ENCODE peak calls at places on chromosomes 1 and 21, in four cellular contexts. F is body of pancreas, P is PC-3, Z is heart right ventricle. Y is an unnamed sample. For H3K9me3, the result is how much of the 10 kb centered on the place peaks cover.

GRCh38 chr1:119831027-119831426 is 19.8 kb upstream of the REG4 start:
- DNase-seq in P (no peak), F (no peak), Z (no peak), Y (no peak)

GRCh38 chr1:176692431-176692830 is 229.5 kb downstream of the PAPPA2 start:
- DNase-seq in P (no peak), F (no peak), Z (peak), Y (no peak)

GRCh38 chr1:60833173-60833572 is 249.2 kb upstream of the NFIA start:
- DNase-seq in Z (peak), P (no peak), F (no peak), Y (no peak)

GRCh38 chr1:73333847-73334503 is 864.0 kb downstream of the LRRIQ3 start:
- DNase-seq in Z (no peak), P (no peak), F (no peak), Y (no peak)

GRCh38 chr1:110430366-110430765 is 20.6 kb upstream of the PROK1 start:
- DNase-seq in P (no peak), F (no peak), Z (no peak), Y (no peak)

GRCh38 chr1:75786901-75787455 is 922 bp downstream of the RABGGTB start:
- DNase-seq in Z (no peak), P (no peak), F (no peak), Y (no peak)

GRCh38 chr1:239719642-239720258 is 333.4 kb downstream of the CHRM3 start:
- DNase-seq in F (peak), Z (no peak), P (no peak), Y (no peak)

GRCh38 chr1:151839457-151840409 is at the start of gene C2CD4D:
- DNase-seq in Z (no peak), P (peak), F (peak), Y (no peak)

GRCh38 chr1:67355745-67356424 is 48.2 kb downstream of the IL12RB2 start:
- DNase-seq in P (peak), F (no peak), Z (no peak), Y (peak)

GRCh38 chr1:111739984-111740765 is 980 bp upstream of the INKA2 start:
- DNase-seq in P (peak), Z (peak), F (peak), Y (peak)

GRCh38 chr1:90710579-90711536 is 6.2 kb downstream of the BARHL2 start:
- DNase-seq in Z (no peak), F (no peak), P (no peak), Y (no peak)

GRCh38 chr1:160217466-160218165 is 12.4 kb downstream of the PEA15 start:
- DNase-seq in F (peak), Z (no peak), P (no peak), Y (no peak)

GRCh38 chr21:34889287-34889536 is 159.9 kb downstream of the RUNX1 start:
- DNase-seq in F (no peak), P (peak), Z (peak), Y (peak)

GRCh38 chr1:66399888-66400529 is 133.9 kb upstream of the SGIP1 start:
- DNase-seq in Z (no peak), P (no peak), F (no peak), Y (no peak)

GRCh38 chr1:27563407-27564263 is 40.3 kb downstream of the AHDC1 start:
- DNase-seq in P (peak), Z (peak), F (peak), Y (peak)

GRCh38 chr1:236748471-236748870 is 46.6 kb upstream of the MTR start:
- DNase-seq in Z (no peak), P (peak), F (no peak), Y (no peak)

GRCh38 chr1:78619029-78619428 is 1.2 kb upstream of the IFI44L start:
- DNase-seq in F (no peak), Z (no peak), P (no peak), Y (no peak)

GRCh38 chr1:42784547-42784945 is 245 bp upstream of the TMEM269 start:
- DNase-seq in F (no peak), Z (no peak), P (no peak), Y (no peak)

GRCh38 chr1:220748091-220748934 is at the start of gene MTARC2:
- DNase-seq in Z (peak), F (peak), P (peak), Y (peak)

GRCh38 chr1:248841702-248842395 is 3.8 kb downstream of the ZNF672 start:
- DNase-seq in Z (peak), F (peak), P (peak), Y (peak)

GRCh38 chr1:198657550-198658064 is 18.8 kb downstream of the PTPRC start:
- DNase-seq in P (peak), Z (no peak), F (no peak), Y (peak)

GRCh38 chr21:41664881-41665765 is 101.7 kb downstream of the RIPK4 start:
- DNase-seq in P (peak), Z (peak), F (peak), Y (peak)

GRCh38 chr1:189859385-189859977 is 618.2 kb downstream of the BRINP3 start:
- DNase-seq in P (peak), Z (no peak), F (peak), Y (no peak)

GRCh38 chr21:16205527-16205926 is 475.7 kb downstream of the USP25 start:
- DNase-seq in F (no peak), P (no peak), Z (no peak), Y (no peak)

GRCh38 chr1:89274431-89274857 is 1.8 kb upstream of the GBP5 start:
- DNase-seq in P (peak), F (no peak), Z (no peak), Y (peak)

GRCh38 chr1:217456261-217456660 is 174.6 kb downstream of the GPATCH2 start:
- DNase-seq in P (no peak), F (no peak), Z (peak), Y (no peak)

GRCh38 chr1:2088434-2088833 is 38.2 kb downstream of the PRKCZ start:
- DNase-seq in Z (no peak), F (no peak), P (no peak), Y (peak)

GRCh38 chr21:45248893-45249381 is 38.8 kb downstream of the POFUT2 start:
- DNase-seq in P (no peak), F (no peak), Z (no peak), Y (peak)

GRCh38 chr1:23521588-23521987 is 9.4 kb downstream of the E2F2 start:
- DNase-seq in F (no peak), Z (no peak), P (no peak), Y (peak)

GRCh38 chr1:209505044-209505443 is 78.5 kb upstream of the CAMK1G start:
- DNase-seq in F (no peak), Z (no peak), P (peak), Y (no peak)

GRCh38 chr1:65435987-65436386 is 15.5 kb downstream of the LEPR start:
- DNase-seq in P (no peak), F (no peak), Z (no peak), Y (no peak)

GRCh38 chr1:95039360-95040031 is 33.3 kb downstream of the ALG14 start:
- DNase-seq in F (no peak), Z (no peak), P (peak), Y (no peak)

GRCh38 chr1:109398343-109399225 is 866 bp upstream of the SORT1 start:
- DNase-seq in P (peak), F (no peak), Z (no peak), Y (no peak)

GRCh38 chr1:65148548-65149390 is 766 bp downstream of the AK4 start:
- DNase-seq in Z (peak), P (peak), F (peak), Y (peak)

GRCh38 chr1:223700942-223701637 is 11.2 kb upstream of the CAPN2 start:
- DNase-seq in Z (no peak), F (no peak), P (peak), Y (peak)

GRCh38 chr1:162878000-162878596 is 17.1 kb upstream of the CCDC190 start:
- DNase-seq in F (peak), P (peak), Z (peak), Y (peak)

GRCh38 chr1:14968251-14968812 is 185.2 kb upstream of the TMEM51 start:
- DNase-seq in F (no peak), Z (peak), P (peak), Y (peak)

GRCh38 chr1:201119206-201119814 is 7.1 kb upstream of the CACNA1S start:
- DNase-seq in P (peak), Z (no peak), F (peak), Y (peak)

DNA sequence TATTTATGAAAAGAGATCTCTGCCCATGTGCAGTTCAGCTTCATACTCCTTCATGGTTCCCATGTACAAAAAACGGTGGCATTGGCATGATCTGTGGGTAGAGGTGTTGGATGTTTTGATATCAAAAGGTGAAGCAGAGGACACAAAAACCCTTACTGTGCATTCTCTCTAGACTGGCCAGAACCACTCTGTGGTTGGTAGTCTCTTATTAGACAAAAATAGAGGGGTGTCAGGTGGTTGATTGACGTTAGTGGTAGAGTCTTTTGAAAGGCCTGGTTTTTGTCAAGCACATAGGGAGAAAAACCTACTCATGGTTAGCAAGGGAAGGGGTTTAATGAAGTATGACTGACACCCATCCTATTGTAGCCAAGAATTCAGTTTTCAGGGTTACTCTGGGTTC is 400.0 kb upstream of the TMPRSS15 start:
- DNase-seq in F (no peak), Z (no peak), P (no peak), Y (no peak)
- H3K9me3 ChIP-seq in F (under half), Z (under half), P (under half), Y (under half)

DNA sequence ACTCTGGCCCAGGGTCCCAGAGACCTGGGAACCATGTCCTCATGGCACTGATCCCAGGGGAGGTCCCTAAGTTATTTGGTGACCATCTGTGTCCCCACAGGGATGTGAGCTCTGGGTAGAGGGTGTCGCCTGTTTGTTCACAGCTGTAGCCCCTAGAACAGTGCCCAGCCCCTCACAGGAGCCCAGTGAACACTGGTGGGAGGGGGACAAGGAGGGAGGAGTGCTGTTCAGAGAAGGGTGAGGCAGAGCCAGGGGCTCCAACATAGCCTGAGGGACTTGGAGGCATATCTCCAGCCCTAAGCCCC is 450.4 kb downstream of the MATN1 start:
- DNase-seq in F (no peak), Z (no peak), P (no peak), Y (no peak)
- H3K9me3 ChIP-seq in F (under half), Z (under half), P (under half), Y (under half)

GRCh38 chr1:228542376-228542775 is 55.2 kb downstream of the RNF187 start:
- DNase-seq in Z (no peak), F (no peak), P (no peak), Y (no peak)
- H3K9me3 ChIP-seq in Z (under half), F (under half), P (under half), Y (under half)

DNA sequence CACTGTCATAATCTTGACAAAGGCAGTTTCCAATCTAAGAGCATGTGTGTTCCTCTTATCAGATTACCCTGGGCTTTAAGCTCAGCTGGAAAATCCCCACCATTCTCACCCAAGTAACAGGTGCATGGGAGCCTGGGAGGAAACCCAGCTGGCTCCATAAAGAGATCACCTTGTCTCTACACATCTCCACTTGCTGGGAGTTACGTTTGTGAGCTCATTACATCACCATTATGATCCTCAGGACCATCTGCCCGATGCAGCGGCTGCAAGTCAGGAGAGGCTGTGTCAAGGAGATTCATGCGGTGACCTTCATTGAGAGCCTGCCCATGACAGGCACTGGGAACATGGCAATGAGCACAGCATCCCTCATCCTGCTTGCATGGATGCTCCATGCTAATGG is 618.0 kb downstream of the NPHP4 start:
- DNase-seq in P (no peak), F (no peak), Z (no peak), Y (no peak)
- H3K9me3 ChIP-seq in P (under half), F (under half), Z (under half), Y (under half)

DNA sequence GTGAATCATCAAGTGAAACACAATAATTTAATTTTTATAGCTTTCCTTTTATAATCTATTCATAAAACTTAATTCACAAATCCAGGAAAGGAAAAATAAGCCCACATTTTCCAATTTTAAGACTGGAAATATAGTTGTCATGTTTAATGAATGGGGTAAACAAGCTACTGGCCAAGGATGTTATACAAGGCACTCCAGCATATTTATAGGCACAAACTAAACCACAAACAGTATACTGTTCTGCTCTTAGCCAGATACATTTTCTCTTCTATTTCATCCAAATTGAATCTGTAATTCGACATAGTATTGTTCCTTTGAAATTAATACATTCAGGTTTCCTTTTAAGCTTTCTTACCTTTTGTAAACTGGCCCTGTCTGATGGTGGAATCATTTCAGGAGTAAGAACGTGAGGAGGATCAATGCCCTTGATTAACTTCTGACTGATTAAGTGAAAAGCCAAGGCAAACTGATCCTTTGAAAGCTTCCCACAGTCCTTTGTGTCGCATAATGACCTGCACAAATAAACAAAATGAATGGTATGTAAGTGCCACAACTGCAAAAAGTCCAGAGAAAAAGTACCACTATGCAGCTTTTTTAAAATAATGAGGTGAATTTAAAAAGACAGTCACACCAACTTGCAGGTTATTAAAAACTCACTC is 74.4 kb downstream of the EPS15 start:
- DNase-seq in P (no peak), F (no peak), Z (no peak), Y (no peak)
- H3K9me3 ChIP-seq in P (under half), F (under half), Z (under half), Y (under half)

DNA sequence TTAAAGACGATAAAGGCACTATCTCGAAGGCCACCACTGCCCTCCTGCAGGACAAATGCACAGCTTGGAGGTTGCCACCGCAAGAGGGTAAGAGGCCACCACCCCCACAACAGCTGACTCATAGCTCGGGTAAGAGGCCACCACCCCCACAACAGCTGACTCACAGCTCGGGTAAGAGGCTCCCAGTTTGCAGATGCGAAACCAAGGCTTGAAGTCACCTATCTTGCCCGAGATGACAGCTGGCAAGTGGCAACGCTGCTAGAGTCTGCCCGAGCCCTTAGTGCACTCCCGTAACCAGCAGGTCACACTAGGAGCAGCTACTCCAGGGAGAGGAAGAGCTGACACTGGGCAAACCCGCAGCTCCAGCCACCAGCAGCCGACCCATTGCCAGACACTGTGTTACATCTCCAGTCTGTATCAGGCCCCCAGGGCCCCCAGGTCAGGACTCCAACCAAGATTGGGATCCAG is 17.1 kb upstream of the SPSB1 start:
- DNase-seq in Z (no peak), F (no peak), P (peak), Y (peak)
- H3K9me3 ChIP-seq in Z (under half), F (under half), P (under half), Y (under half)

DNA sequence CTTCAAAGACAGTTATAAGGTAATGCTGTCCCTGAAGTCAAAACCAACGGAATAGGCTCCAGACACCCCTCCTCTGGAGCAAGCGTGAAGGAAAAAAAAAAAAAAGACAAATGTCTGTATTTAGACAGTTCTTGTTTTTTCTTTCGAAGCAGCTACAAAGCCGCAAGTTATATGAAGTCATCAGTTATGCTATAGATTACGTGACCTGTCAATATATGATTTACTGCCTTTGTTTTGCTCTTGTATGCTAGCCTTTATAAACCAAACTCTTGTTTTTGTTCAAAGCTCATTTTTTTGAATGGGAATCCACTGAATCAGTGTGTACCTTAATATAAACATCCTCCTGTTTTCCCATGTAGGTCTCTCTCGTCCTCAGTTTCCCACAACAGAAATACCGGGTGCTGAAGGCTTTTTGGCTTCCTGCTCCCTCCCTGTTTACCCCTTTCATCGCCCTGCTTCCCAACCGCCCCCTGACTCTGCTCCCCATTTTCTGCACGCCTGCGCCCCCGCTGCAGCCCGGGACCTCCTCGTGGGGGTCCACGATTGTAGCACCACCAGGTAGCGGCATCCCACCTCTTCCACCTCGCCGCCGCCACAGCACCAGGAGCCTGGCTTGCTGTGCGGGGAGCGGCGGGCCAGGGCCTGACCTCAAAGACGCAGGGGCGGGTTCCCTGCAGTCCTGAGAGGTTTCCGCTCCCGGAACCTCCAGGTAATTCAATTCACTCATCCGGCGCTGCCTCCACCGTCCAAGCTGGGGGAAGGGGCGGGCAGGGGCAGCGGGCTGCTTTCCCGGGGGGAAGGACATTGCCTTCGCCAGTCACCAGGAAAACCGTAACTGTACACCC is 5.2 kb upstream of the ZNF678 start:
- DNase-seq in Z (no peak), F (no peak), P (no peak), Y (no peak)
- H3K9me3 ChIP-seq in Z (under half), F (under half), P (under half), Y (under half)